ENCODE peak calls at places on chromosomes 1 and 21, in nine cellular contexts. B is B cell, M is bronchial epithelial cell, C is HFF-Myc, Y is upper lobe of left lung, P is AG10803, T is heart right ventricle, I is fibroblast of pulmonary artery, G is ovary. N is an unnamed sample.

GRCh38 chr1:183029591-183030000 is 6.4 kb downstream of the LAMC1 start:
- DNase-seq in I (peak), G (no peak), T (no peak), Y (no peak), B (no peak), P (peak), M (peak), C (no peak), N (no peak)

GRCh38 chr1:32939655-32940371 is 24.8 kb downstream of the RNF19B start:
- DNase-seq in B (no peak), C (no peak), Y (peak), M (peak), P (peak), G (peak), T (peak), I (peak), N (no peak)

GRCh38 chr1:28466226-28466778 is 39.5 kb upstream of the RCC1 start:
- DNase-seq in P (no peak), Y (no peak), C (no peak), I (no peak), G (no peak), B (no peak), M (no peak), T (no peak), N (no peak)

GRCh38 chr1:9539829-9540550 is 725 bp downstream of the SLC25A33 start:
- DNase-seq in P (peak), G (peak), Y (peak), M (peak), B (peak), T (peak), I (peak), C (no peak), N (peak)

GRCh38 chr21:27570306-27570868 is 603.5 kb upstream of the ADAMTS5 start:
- DNase-seq in C (no peak), I (peak), M (peak), P (peak), B (no peak), Y (no peak), G (peak), T (peak), N (no peak)

GRCh38 chr1:118961156-118961555 is 27.0 kb downstream of the TBX15 start:
- DNase-seq in P (no peak), Y (no peak), I (no peak), B (no peak), M (peak), G (no peak), C (no peak), T (no peak), N (no peak)

GRCh38 chr1:46081206-46081605 is 51.2 kb downstream of the PIK3R3 start:
- DNase-seq in I (no peak), C (no peak), G (no peak), Y (no peak), B (no peak), P (no peak), T (no peak), M (no peak), N (no peak)

GRCh38 chr1:28737245-28738137 is 751 bp downstream of the YTHDF2 start:
- DNase-seq in G (peak), T (peak), B (peak), C (no peak), P (peak), M (peak), I (peak), Y (peak), N (no peak)

GRCh38 chr21:21030311-21030710 is 32.1 kb downstream of the NCAM2 start:
- DNase-seq in I (no peak), Y (no peak), B (no peak), C (no peak), P (no peak), T (no peak), G (no peak), M (no peak), N (no peak)

GRCh38 chr21:41220208-41220733 is 52.3 kb downstream of the BACE2 start:
- DNase-seq in I (peak), T (no peak), P (peak), Y (no peak), B (no peak), M (no peak), C (no peak), G (no peak), N (no peak)

GRCh38 chr1:73701816-73702215 is 496.2 kb downstream of the LRRIQ3 start:
- DNase-seq in M (no peak), T (no peak), P (no peak), G (no peak), B (no peak), I (no peak), Y (no peak), C (no peak), N (no peak)

GRCh38 chr1:241551759-241552638 is 19.8 kb downstream of the KMO start:
- DNase-seq in T (peak), B (peak), G (no peak), M (no peak), I (no peak), P (no peak), Y (peak), C (no peak), N (peak)

GRCh38 chr1:19166066-19166465 is 44.0 kb downstream of the UBR4 start:
- DNase-seq in T (no peak), P (no peak), M (no peak), B (no peak), C (no peak), I (no peak), G (no peak), Y (no peak), N (no peak)

GRCh38 chr1:91792393-91793032 is 93.4 kb downstream of the TGFBR3 start:
- DNase-seq in B (no peak), P (no peak), I (no peak), G (no peak), M (no peak), C (no peak), Y (no peak), T (no peak), N (no peak)

GRCh38 chr1:55544826-55545225 is 329.7 kb upstream of the USP24 start:
- DNase-seq in M (no peak), P (peak), B (no peak), I (no peak), Y (no peak), T (no peak), G (no peak), C (no peak), N (no peak)

GRCh38 chr1:82625562-82625961 is 824.8 kb downstream of the ADGRL2 start:
- DNase-seq in I (no peak), T (no peak), B (no peak), M (no peak), Y (no peak), G (no peak), C (no peak), P (no peak), N (no peak)

GRCh38 chr1:226677121-226678020 is 61.7 kb downstream of the ITPKB start:
- DNase-seq in Y (peak), I (peak), C (no peak), B (peak), G (peak), M (peak), P (peak), T (peak), N (peak)

DNA sequence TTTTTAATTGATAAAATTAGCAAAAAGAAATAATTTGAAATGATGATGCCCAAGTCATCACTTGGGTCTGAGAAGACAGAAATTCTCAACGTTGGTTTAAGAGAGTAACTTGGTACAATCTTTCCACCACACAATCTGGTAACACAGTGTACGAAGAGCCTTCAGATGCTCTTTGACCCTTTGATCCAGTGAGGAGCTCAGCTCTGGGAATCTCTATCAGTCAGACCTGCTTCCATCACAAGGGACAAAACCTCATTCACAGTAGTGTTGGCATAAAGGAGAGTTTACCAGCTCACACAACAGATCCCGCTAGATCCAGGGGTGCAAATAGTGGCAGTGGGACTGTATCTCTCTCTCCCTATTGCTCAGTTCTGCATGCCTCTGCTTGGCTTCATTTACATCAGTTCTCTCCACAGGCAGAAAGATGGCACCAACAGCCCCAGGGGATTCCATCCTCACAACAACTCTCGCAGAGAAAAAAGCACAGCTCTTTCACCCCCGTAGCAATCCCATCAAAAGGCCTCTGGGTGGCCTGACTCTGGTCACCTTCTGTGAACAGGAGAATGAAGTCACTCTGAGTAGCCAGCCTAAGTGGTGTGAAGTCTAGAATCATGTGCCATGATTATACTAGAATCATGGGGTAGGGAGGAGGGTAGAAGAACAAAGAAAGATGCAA is 119.7 kb downstream of the ZNF281 start:
- DNase-seq in Y (no peak), P (no peak), T (no peak), I (no peak), G (no peak), C (no peak), M (no peak), B (no peak), N (no peak)
- TF ChIP-seq CTCF in Y (no peak), P (no peak), T (no peak), I (no peak), G (no peak), C (no peak), M (no peak), B (no peak), N (no peak)

DNA sequence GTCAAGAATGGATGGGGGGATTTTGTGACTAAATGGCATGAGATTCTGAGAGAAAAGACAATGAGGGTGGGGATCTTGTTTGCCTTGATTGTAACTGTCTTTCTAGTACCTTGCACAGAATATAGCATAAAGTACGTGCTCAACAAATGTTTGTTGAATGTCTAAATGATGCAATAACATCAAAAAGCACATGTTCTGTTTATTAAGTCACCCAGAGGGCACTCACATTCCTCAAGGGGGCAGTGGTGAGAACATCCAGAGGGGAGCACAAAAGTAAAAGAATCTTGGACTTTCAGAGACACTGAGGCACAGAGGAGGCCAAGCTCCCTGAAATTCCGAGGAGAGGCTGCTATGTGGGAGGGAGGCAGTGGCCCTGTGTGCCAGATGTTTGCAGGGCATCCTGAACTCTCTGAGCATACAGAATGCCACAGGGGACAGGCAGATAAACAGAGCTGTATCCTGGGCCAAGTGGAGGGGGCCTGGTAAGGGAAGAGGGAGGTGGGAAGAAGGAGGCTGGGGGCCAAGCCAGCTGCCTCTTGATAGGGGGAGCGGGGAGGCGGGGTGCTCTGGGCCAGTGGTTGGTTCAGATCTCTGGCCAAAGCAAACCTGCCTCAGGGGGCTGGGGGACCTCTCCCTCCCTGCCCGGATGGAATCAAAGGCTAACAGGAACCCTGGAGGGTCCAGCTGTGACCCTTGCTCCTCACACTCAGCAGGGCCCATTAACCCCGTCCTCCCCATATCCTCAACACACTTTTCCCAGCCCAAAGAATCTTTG is 6.5 kb upstream of the ATP1A2 start:
- DNase-seq in M (peak), B (no peak), G (no peak), I (peak), Y (no peak), T (no peak), C (peak), P (peak), N (peak)
- TF ChIP-seq CTCF in M (peak), B (peak), G (no peak), I (peak), Y (peak), T (peak), C (peak), P (peak), N (peak)

GRCh38 chr1:41802532-41803501 is 115.9 kb downstream of the HIVEP3 start:
- DNase-seq in M (peak), P (peak), T (peak), C (no peak), Y (peak), G (no peak), I (no peak), B (peak), N (peak)

GRCh38 chr1:41806472-41807155 is 112.1 kb downstream of the HIVEP3 start:
- DNase-seq in T (no peak), P (no peak), B (peak), I (no peak), G (no peak), M (no peak), Y (no peak), C (no peak), N (no peak)

GRCh38 chr1:41805771-41806471 is 112.8 kb downstream of the HIVEP3 start:
- DNase-seq in M (no peak), I (no peak), C (no peak), B (peak), P (no peak), Y (no peak), G (no peak), T (no peak), N (no peak)

GRCh38 chr1:41803656-41804055 is 115.1 kb downstream of the HIVEP3 start:
- DNase-seq in P (no peak), Y (no peak), M (peak), C (no peak), I (no peak), T (no peak), B (peak), G (no peak), N (no peak)

GRCh38 chr1:41804176-41804575 is 114.5 kb downstream of the HIVEP3 start:
- DNase-seq in B (no peak), I (no peak), Y (no peak), C (no peak), P (no peak), M (no peak), G (no peak), T (no peak), N (no peak)
- TF ChIP-seq CTCF in B (no peak), I (no peak), Y (no peak), C (no peak), P (no peak), M (no peak), G (no peak), T (no peak), N (no peak)

GRCh38 chr1:3453891-3454810 is at the start of gene ARHGEF16:
- DNase-seq in M (peak), I (peak), Y (peak), G (peak), C (no peak), B (no peak), P (no peak), T (peak), N (no peak)
- TF ChIP-seq CTCF in M (peak), I (no peak), Y (peak), G (no peak), C (peak), B (no peak), P (peak), T (peak), N (peak)

GRCh38 chr1:53682369-53682685 is 56.6 kb downstream of the GLIS1 start:
- DNase-seq in I (no peak), Y (no peak), G (no peak), P (no peak), M (no peak), T (no peak), B (no peak), C (no peak), N (no peak)
- TF ChIP-seq CTCF in I (no peak), Y (no peak), G (no peak), P (no peak), M (no peak), T (no peak), B (no peak), C (no peak), N (no peak)

GRCh38 chr1:155077346-155077745 is 1.3 kb upstream of the EFNA3 start:
- DNase-seq in C (no peak), G (no peak), Y (no peak), I (no peak), M (no peak), T (no peak), P (no peak), B (no peak), N (no peak)
- TF ChIP-seq CTCF in C (no peak), G (no peak), Y (no peak), I (no peak), M (no peak), T (no peak), P (no peak), B (no peak), N (no peak)

DNA sequence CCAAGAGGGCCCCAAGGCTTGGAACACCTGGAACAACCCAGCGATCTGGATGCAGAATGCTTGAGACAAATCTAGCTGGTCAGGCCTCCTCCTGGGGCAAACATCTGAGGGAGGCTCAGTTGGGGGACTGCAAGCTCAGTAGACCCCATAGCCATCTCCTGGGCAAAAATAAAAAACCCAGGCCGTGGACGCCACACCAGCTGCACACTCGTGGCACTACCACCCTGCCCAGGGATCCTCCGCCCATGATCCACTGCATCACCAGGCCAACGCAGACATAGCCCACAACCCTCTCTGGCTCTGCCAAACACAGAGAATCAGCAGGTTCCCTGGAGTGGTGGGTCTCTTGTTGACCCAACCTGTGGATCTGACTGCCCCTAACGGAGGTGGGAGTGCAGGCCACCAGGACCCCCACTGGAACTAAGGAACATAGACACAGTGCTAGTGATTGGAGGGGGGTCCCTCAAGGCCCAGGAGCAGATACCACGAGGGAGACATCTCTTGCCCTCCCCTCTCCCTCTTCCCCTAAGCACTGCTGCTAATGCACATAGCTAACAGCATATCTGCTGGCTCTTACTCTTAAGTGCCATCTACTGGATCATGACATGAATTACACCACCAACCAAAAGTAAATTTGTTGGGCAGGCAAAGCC is 147.2 kb downstream of the CHD1L start:
- DNase-seq in Y (no peak), C (peak), T (no peak), B (no peak), P (peak), I (peak), G (no peak), M (peak), N (no peak)
- TF ChIP-seq CTCF in Y (peak), C (peak), T (peak), B (peak), P (peak), I (peak), G (no peak), M (peak), N (peak)

GRCh38 chr1:151512801-151513625 is 1.8 kb downstream of the CGN start:
- DNase-seq in M (peak), T (no peak), P (no peak), Y (peak), I (no peak), C (no peak), B (no peak), G (no peak), N (no peak)

GRCh38 chr1:151512326-151512725 is 1.1 kb downstream of the CGN start:
- DNase-seq in M (peak), C (no peak), Y (no peak), B (no peak), T (no peak), G (no peak), I (no peak), P (no peak), N (no peak)

GRCh38 chr1:151510614-151510956 is 602 bp upstream of the CGN start:
- DNase-seq in M (no peak), P (no peak), T (no peak), G (no peak), I (no peak), C (no peak), B (no peak), Y (no peak), N (no peak)

GRCh38 chr1:151510957-151511635 is at the start of gene CGN:
- DNase-seq in G (peak), I (peak), T (peak), Y (peak), B (peak), P (peak), C (no peak), M (peak), N (peak)

GRCh38 chr1:151511636-151512215 is 539 bp downstream of the CGN start:
- DNase-seq in P (no peak), Y (peak), M (no peak), I (no peak), B (no peak), G (no peak), T (peak), C (no peak), N (no peak)
- TF ChIP-seq CTCF in P (peak), Y (no peak), M (peak), I (peak), B (no peak), G (no peak), T (no peak), C (no peak), N (no peak)

DNA sequence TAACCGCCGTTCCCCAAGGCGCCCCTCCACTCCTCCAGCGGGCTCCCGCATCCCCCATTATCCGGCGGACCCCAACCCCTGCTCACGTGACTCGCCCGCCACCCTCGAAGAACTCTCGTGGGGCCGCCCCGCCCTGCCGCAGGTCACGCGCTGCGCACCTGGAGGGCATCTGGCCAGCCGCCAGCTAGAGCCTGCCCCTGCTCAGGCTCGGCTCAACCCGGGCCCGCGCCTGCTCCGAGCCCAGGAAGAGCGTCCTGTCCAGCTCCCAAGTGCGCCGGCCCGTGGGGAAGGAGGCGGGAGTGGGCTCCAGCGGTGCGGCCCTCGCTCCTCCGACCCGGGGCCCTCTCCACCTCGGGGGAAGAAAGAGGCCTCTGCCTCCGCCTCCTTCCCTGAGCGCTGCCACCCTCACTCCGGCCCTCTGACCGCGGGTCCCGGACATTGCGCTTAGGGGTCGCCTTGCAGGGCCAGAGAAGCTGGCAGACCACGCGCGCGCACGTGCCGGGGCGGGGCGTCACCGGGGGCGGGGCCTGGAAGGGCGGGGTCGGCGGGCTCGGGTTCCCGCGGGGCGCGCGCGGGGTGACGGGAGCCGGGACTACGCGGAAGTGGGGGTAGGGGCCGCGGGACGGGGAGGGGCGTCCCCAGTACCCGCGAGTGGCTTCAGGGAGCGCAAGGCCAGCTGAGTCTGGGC is 28.4 kb downstream of the HMGN2 start:
- DNase-seq in B (peak), T (peak), C (peak), I (no peak), P (peak), Y (peak), G (peak), M (peak), N (peak)
- TF ChIP-seq CTCF in B (peak), T (no peak), C (no peak), I (no peak), P (no peak), Y (peak), G (no peak), M (no peak), N (peak)